ENCODE peak calls at places on chromosomes 2 and 18, in nine cellular contexts. K, J, V, L, N, S, D, I and A are unnamed samples.
A peak's percentile ranks its signal among the peaks of the same experiment; 100 is the strongest.

GRCh38 chr2:240597419-240598181 is 11.1 kb downstream of the CAPN10 start:
- DNase-seq in J (no peak), N (peak; percentile 6), I (no peak), L (no peak), K (peak; percentile 5), S (no peak), D (peak; percentile 38), V (no peak), A (no peak)

GRCh38 chr2:197969391-197969893 is 165.0 kb downstream of the PLCL1 start:
- DNase-seq in I (no peak), V (no peak), S (peak; percentile 6), K (no peak), N (no peak), L (peak; percentile 84), J (no peak), D (no peak), A (no peak)

GRCh38 chr2:19722486-19723420 is 179.0 kb downstream of the TTC32 start:
- DNase-seq in J (no peak), V (no peak), D (no peak), K (no peak), N (no peak), S (no peak), I (no peak), L (no peak), A (no peak)

GRCh38 chr2:36572054-36572751 is 25.8 kb downstream of the FEZ2 start:
- DNase-seq in D (no peak), I (no peak), L (no peak), N (no peak), S (no peak), K (no peak), J (no peak), V (no peak), A (no peak)

GRCh38 chr2:3634631-3635091 is 23.3 kb upstream of the ALLC start:
- DNase-seq in J (no peak), L (no peak), K (peak; percentile 7), I (no peak), N (no peak), V (no peak), S (no peak), D (peak; percentile 41), A (no peak)

GRCh38 chr2:199302851-199303250 is 154.9 kb downstream of the SATB2 start:
- DNase-seq in J (no peak), I (no peak), K (no peak), S (no peak), D (no peak), N (no peak), V (no peak), L (peak; percentile 71), A (no peak)

GRCh38 chr18:50093366-50093765 is 101.6 kb downstream of the MYO5B start:
- DNase-seq in N (no peak), K (no peak), D (no peak), L (no peak), I (no peak), V (no peak), J (no peak), S (no peak), A (no peak)

GRCh38 chr18:13532406-13533075 is 193.8 kb downstream of the FAM210A start:
- DNase-seq in S (no peak), L (no peak), V (no peak), N (no peak), K (no peak), D (no peak), I (no peak), J (no peak), A (no peak)

GRCh38 chr2:197028230-197028629 is 101.7 kb upstream of the PGAP1 start:
- DNase-seq in V (no peak), K (no peak), S (peak; percentile 13), J (no peak), N (no peak), I (no peak), L (peak; percentile 38), D (no peak), A (no peak)

GRCh38 chr18:8706545-8706980 is 1.2 kb downstream of the MTCL1 start:
- DNase-seq in J (no peak), S (no peak), I (no peak), V (no peak), L (peak; percentile 49), K (no peak), D (no peak), N (no peak), A (no peak)

GRCh38 chr2:10820562-10820961 is 8.0 kb upstream of the PDIA6 start:
- DNase-seq in S (no peak), L (no peak), I (no peak), V (peak; percentile 57), D (no peak), N (no peak), K (no peak), J (no peak), A (no peak)

GRCh38 chr2:54008439-54008838 is 37.6 kb upstream of the PSME4 start:
- DNase-seq in S (no peak), D (no peak), J (no peak), K (no peak), I (no peak), V (no peak), N (no peak), L (no peak), A (no peak)

GRCh38 chr2:120879401-120880295 is 144.0 kb downstream of the GLI2 start:
- DNase-seq in L (no peak), J (no peak), S (no peak), I (no peak), K (peak; percentile 72), N (no peak), V (no peak), D (no peak), A (no peak)

GRCh38 chr2:180190851-180191250 is 183.8 kb upstream of the CWC22 start:
- DNase-seq in S (no peak), J (no peak), L (no peak), D (no peak), V (no peak), K (no peak), N (no peak), I (no peak), A (no peak)

GRCh38 chr2:180195847-180196246 is 188.8 kb upstream of the CWC22 start:
- DNase-seq in S (no peak), D (no peak), N (no peak), V (no peak), I (no peak), K (no peak), J (no peak), L (no peak), A (no peak)

GRCh38 chr2:180191352-180192124 is 184.4 kb upstream of the CWC22 start:
- DNase-seq in N (no peak), K (no peak), J (no peak), L (peak; percentile 14), S (no peak), I (no peak), D (no peak), V (no peak), A (no peak)

GRCh38 chr2:180196419-180196977 is 189.4 kb upstream of the CWC22 start:
- DNase-seq in V (no peak), L (peak; percentile 6), K (no peak), D (no peak), N (no peak), S (no peak), J (no peak), I (no peak), A (no peak)
- H3K27ac ChIP-seq in V (no peak overlapping the region), L (no peak overlapping the region), K (no peak overlapping the region), D (no peak overlapping the region), N (no peak overlapping the region), S (no peak overlapping the region), J (no peak overlapping the region), I (no peak overlapping the region), A (no peak overlapping the region)

DNA sequence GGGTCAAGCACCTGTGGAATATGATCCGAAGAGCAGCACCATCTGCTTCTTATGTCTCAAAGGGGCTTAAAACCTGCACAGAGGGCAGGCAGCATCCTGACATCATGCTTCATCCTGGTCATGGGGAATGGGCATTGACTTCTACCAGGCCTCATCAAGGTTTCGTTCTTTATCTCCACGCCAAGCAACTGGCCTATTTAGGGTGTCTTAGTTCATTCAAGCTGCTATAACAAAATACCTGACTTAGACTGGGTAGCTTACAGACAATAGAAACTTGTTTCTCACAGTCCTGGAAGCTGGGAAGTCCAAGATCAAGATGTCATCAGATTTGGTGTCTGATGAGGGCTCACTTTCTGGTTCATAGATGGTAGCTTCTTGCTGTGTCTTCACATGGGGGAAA is 69.4 kb downstream of the MYO3B start:
- DNase-seq in N (no peak), D (no peak), L (no peak), K (no peak), S (no peak), J (no peak), V (no peak), I (no peak), A (no peak)
- H3K27ac ChIP-seq in N (no peak overlapping the region), D (no peak overlapping the region), L (no peak overlapping the region), K (no peak overlapping the region), S (no peak overlapping the region), J (no peak overlapping the region), V (no peak overlapping the region), I (no peak overlapping the region), A (no peak overlapping the region)

GRCh38 chr2:15944325-15945017 is 4.1 kb downstream of the MYCN start:
- DNase-seq in K (no peak), J (no peak), I (no peak), V (no peak), D (no peak), L (no peak), N (no peak), S (no peak), A (no peak)

GRCh38 chr2:15943378-15943851 is 3.1 kb downstream of the MYCN start:
- DNase-seq in I (no peak), S (peak; percentile 80), K (peak; percentile 93), L (no peak), V (peak; percentile 38), D (peak; percentile 79), N (no peak), J (peak; percentile 62), A (no peak)

GRCh38 chr2:15942711-15943345 is 2.5 kb downstream of the MYCN start:
- DNase-seq in K (peak; percentile 49), D (no peak), J (no peak), V (no peak), I (no peak), S (no peak), N (no peak), L (no peak), A (no peak)

GRCh38 chr2:15941970-15942710 is 1.8 kb downstream of the MYCN start:
- DNase-seq in L (peak; percentile 34), S (peak; percentile 41), V (no peak), D (no peak), K (peak; percentile 82), N (no peak), J (peak; percentile 48), I (no peak), A (no peak)

DNA sequence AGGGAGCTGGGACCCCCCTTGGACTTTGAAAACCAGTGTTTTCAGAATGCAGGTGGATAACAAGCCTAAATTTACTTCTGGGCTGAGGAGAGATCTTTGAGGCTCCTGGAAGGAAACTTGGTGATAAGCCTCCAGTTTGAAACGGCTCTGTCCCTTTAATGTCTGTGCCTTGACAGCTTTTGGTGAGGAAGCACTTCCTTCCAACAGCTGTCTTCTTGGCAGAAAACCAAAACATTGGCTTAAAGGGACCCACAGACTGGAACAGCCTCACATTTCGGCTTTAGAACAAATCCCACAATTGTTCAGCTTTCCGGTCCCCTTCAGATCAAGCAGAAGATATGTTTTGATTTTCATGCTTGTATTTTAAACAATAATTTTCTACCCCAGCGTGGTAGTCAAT is 3.6 kb downstream of the MYCN start:
- DNase-seq in J (no peak), S (peak; percentile 47), I (peak; percentile 13), L (no peak), N (no peak), K (no peak), V (no peak), D (no peak), A (no peak)
- H3K27ac ChIP-seq in J (no peak overlapping the region), S (peak overlapping the region; percentile 50), I (no peak overlapping the region), L (no peak overlapping the region), N (no peak overlapping the region), K (peak overlapping the region; percentile 98), V (peak overlapping the region; percentile 51), D (peak overlapping the region; percentile 77), A (no peak overlapping the region)

GRCh38 chr2:152715854-152716428 is 1.3 kb downstream of the PRPF40A start:
- DNase-seq in D (no peak), L (peak; percentile 67), J (no peak), V (no peak), I (no peak), S (peak; percentile 44), N (no peak), K (peak; percentile 53), A (no peak)
- H3K27ac ChIP-seq in D (no peak overlapping the region), L (peak overlapping the region; percentile 91), J (no peak overlapping the region), V (no peak overlapping the region), I (no peak overlapping the region), S (peak overlapping the region; percentile 96), N (no peak overlapping the region), K (no peak overlapping the region), A (peak overlapping the region; percentile 97)